ENCODE peak calls at places on chromosomes 11 and 22, in five cellular contexts. One of them, this sample, is unnamed.

GRCh38 chr11:35007277-35007676 is 90.9 kb downstream of the PDHX start:
- DNase-seq in fibroblast of lung: no peak
- DNase-seq in pancreas: no peak
- DNase-seq in mesenchymal stem cell: no peak
- DNase-seq in gastrocnemius medialis: no peak
- DNase-seq in this sample: no peak

GRCh38 chr11:117832511-117832910 is 8.0 kb upstream of the FXYD2 start:
- DNase-seq in fibroblast of lung: no peak
- DNase-seq in pancreas: no peak
- DNase-seq in mesenchymal stem cell: no peak
- DNase-seq in gastrocnemius medialis: no peak
- DNase-seq in this sample: no peak

GRCh38 chr11:133082851-133083488 is 449.3 kb downstream of the OPCML start:
- DNase-seq in fibroblast of lung: peak; percentile 45
- DNase-seq in pancreas: peak; percentile 45
- DNase-seq in mesenchymal stem cell: peak; percentile 31
- DNase-seq in gastrocnemius medialis: no peak
- DNase-seq in this sample: peak; percentile 31

GRCh38 chr11:9060700-9061111 is 30.7 kb downstream of the SCUBE2 start:
- DNase-seq in fibroblast of lung: no peak
- DNase-seq in pancreas: no peak
- DNase-seq in mesenchymal stem cell: no peak
- DNase-seq in gastrocnemius medialis: no peak
- DNase-seq in this sample: no peak

GRCh38 chr11:64538501-64538951 is 52.5 kb upstream of the SLC22A12 start:
- DNase-seq in fibroblast of lung: no peak
- DNase-seq in pancreas: no peak
- DNase-seq in mesenchymal stem cell: no peak
- DNase-seq in gastrocnemius medialis: no peak
- DNase-seq in this sample: no peak

GRCh38 chr11:117908959-117909610 is 20.1 kb downstream of the TMPRSS13 start:
- DNase-seq in fibroblast of lung: no peak
- DNase-seq in pancreas: no peak
- DNase-seq in mesenchymal stem cell: peak; percentile 25
- DNase-seq in gastrocnemius medialis: no peak
- DNase-seq in this sample: no peak

GRCh38 chr22:25942989-25943411 is 201.0 kb downstream of the MYO18B start:
- DNase-seq in fibroblast of lung: no peak
- DNase-seq in pancreas: peak; percentile 17
- DNase-seq in mesenchymal stem cell: no peak
- DNase-seq in gastrocnemius medialis: peak; percentile 76
- DNase-seq in this sample: no peak

GRCh38 chr11:4118107-4118506 is 23.5 kb downstream of the RRM1 start:
- DNase-seq in fibroblast of lung: peak; percentile 66
- DNase-seq in pancreas: no peak
- DNase-seq in mesenchymal stem cell: peak; percentile 21
- DNase-seq in gastrocnemius medialis: no peak
- DNase-seq in this sample: no peak

GRCh38 chr11:20474951-20475517 is 87.5 kb downstream of the PRMT3 start:
- DNase-seq in fibroblast of lung: no peak
- DNase-seq in pancreas: no peak
- DNase-seq in mesenchymal stem cell: no peak
- DNase-seq in gastrocnemius medialis: no peak
- DNase-seq in this sample: peak; percentile 18

GRCh38 chr11:69700278-69701140 is 3.3 kb downstream of the FGF19 start:
- DNase-seq in fibroblast of lung: peak; percentile 56
- DNase-seq in pancreas: peak; percentile 56
- DNase-seq in mesenchymal stem cell: peak; percentile 78
- DNase-seq in gastrocnemius medialis: no peak
- DNase-seq in this sample: no peak

GRCh38 chr22:35894937-35895708 is 133.5 kb downstream of the RBFOX2 start:
- DNase-seq in fibroblast of lung: peak; percentile 72
- DNase-seq in pancreas: no peak
- DNase-seq in mesenchymal stem cell: peak; percentile 85
- DNase-seq in gastrocnemius medialis: peak; percentile 60
- DNase-seq in this sample: peak; percentile 99

GRCh38 chr22:46866591-46866990 is 104.1 kb downstream of the TBC1D22A start:
- DNase-seq in fibroblast of lung: peak; percentile 95
- DNase-seq in pancreas: no peak
- DNase-seq in mesenchymal stem cell: peak; percentile 87
- DNase-seq in gastrocnemius medialis: no peak
- DNase-seq in this sample: peak; percentile 71

GRCh38 chr11:93542753-93543246 is 391 bp downstream of the SMCO4 start:
- DNase-seq in fibroblast of lung: no peak
- DNase-seq in pancreas: peak; percentile 37
- DNase-seq in mesenchymal stem cell: no peak
- DNase-seq in gastrocnemius medialis: no peak
- DNase-seq in this sample: no peak

GRCh38 chr22:47168900-47169800 is 406.7 kb downstream of the TBC1D22A start:
- DNase-seq in fibroblast of lung: peak; percentile 21
- DNase-seq in pancreas: peak; percentile 2
- DNase-seq in mesenchymal stem cell: peak; percentile 10
- DNase-seq in gastrocnemius medialis: no peak
- DNase-seq in this sample: no peak

GRCh38 chr11:9530020-9530628 is 43.3 kb upstream of the WEE1 start:
- DNase-seq in fibroblast of lung: no peak
- DNase-seq in pancreas: no peak
- DNase-seq in mesenchymal stem cell: no peak
- DNase-seq in gastrocnemius medialis: no peak
- DNase-seq in this sample: no peak

GRCh38 chr11:40688369-40688768 is 771.1 kb downstream of the LRRC4C start:
- DNase-seq in fibroblast of lung: no peak
- DNase-seq in pancreas: no peak
- DNase-seq in mesenchymal stem cell: no peak
- DNase-seq in gastrocnemius medialis: no peak
- DNase-seq in this sample: no peak

GRCh38 chr11:39374963-39375698 is 2084.3 kb downstream of the LRRC4C start:
- DNase-seq in fibroblast of lung: peak; percentile 3
- DNase-seq in pancreas: no peak
- DNase-seq in mesenchymal stem cell: peak; percentile 22
- DNase-seq in gastrocnemius medialis: no peak
- DNase-seq in this sample: peak; percentile 9

GRCh38 chr11:19595840-19596751 is 116.5 kb upstream of the NAV2 start:
- DNase-seq in fibroblast of lung: peak; percentile 85
- DNase-seq in pancreas: no peak
- DNase-seq in mesenchymal stem cell: peak; percentile 51
- DNase-seq in gastrocnemius medialis: peak; percentile 28
- DNase-seq in this sample: peak; percentile 75

GRCh38 chr22:44971651-44972362 is 38.0 kb downstream of the PHF21B start:
- DNase-seq in fibroblast of lung: no peak
- DNase-seq in pancreas: no peak
- DNase-seq in mesenchymal stem cell: no peak
- DNase-seq in gastrocnemius medialis: no peak
- DNase-seq in this sample: no peak

GRCh38 chr11:63608353-63609345 is 5.6 kb downstream of the PLAAT3 start:
- DNase-seq in fibroblast of lung: peak; percentile 91
- DNase-seq in pancreas: no peak
- DNase-seq in mesenchymal stem cell: no peak
- DNase-seq in gastrocnemius medialis: no peak
- DNase-seq in this sample: peak; percentile 72

GRCh38 chr22:45928726-45929359 is 48.1 kb downstream of the WNT7B start:
- DNase-seq in fibroblast of lung: no peak
- DNase-seq in pancreas: no peak
- DNase-seq in mesenchymal stem cell: no peak
- DNase-seq in gastrocnemius medialis: no peak
- DNase-seq in this sample: no peak

GRCh38 chr11:126547161-126547560 is 191.7 kb downstream of the ST3GAL4 start:
- DNase-seq in fibroblast of lung: peak; percentile 90
- DNase-seq in pancreas: no peak
- DNase-seq in mesenchymal stem cell: peak; percentile 53
- DNase-seq in gastrocnemius medialis: no peak
- DNase-seq in this sample: peak; percentile 40

GRCh38 chr11:33040127-33040861 is 922 bp downstream of the TCP11L1 start:
- DNase-seq in fibroblast of lung: peak; percentile 56
- DNase-seq in pancreas: no peak
- DNase-seq in mesenchymal stem cell: peak; percentile 38
- DNase-seq in gastrocnemius medialis: no peak
- DNase-seq in this sample: peak; percentile 72

GRCh38 chr11:120912504-120912903 is 111.4 kb upstream of the TBCEL start:
- DNase-seq in fibroblast of lung: peak; percentile 51
- DNase-seq in pancreas: no peak
- DNase-seq in mesenchymal stem cell: peak; percentile 33
- DNase-seq in gastrocnemius medialis: no peak
- DNase-seq in this sample: peak; percentile 21

GRCh38 chr11:120912915-120913314 is 111.0 kb upstream of the TBCEL start:
- DNase-seq in fibroblast of lung: no peak
- DNase-seq in pancreas: no peak
- DNase-seq in mesenchymal stem cell: no peak
- DNase-seq in gastrocnemius medialis: no peak
- DNase-seq in this sample: no peak

GRCh38 chr11:120911943-120912342 is 112.0 kb upstream of the TBCEL start:
- DNase-seq in fibroblast of lung: no peak
- DNase-seq in pancreas: no peak
- DNase-seq in mesenchymal stem cell: no peak
- DNase-seq in gastrocnemius medialis: no peak
- DNase-seq in this sample: no peak

GRCh38 chr11:120917536-120918239 is 106.2 kb upstream of the TBCEL start:
- DNase-seq in fibroblast of lung: no peak
- DNase-seq in pancreas: no peak
- DNase-seq in mesenchymal stem cell: no peak
- DNase-seq in gastrocnemius medialis: no peak
- DNase-seq in this sample: no peak

GRCh38 chr11:120914021-120914420 is 109.9 kb upstream of the TBCEL start:
- DNase-seq in fibroblast of lung: no peak
- DNase-seq in pancreas: no peak
- DNase-seq in mesenchymal stem cell: no peak
- DNase-seq in gastrocnemius medialis: no peak
- DNase-seq in this sample: no peak
- H3K4me1 ChIP-seq in fibroblast of lung: no peaks in the 10 kb centered on the region
- H3K4me1 ChIP-seq in pancreas: no peaks in the 10 kb centered on the region
- H3K4me1 ChIP-seq in mesenchymal stem cell: no peaks in the 10 kb centered on the region
- H3K4me1 ChIP-seq in gastrocnemius medialis: no peaks in the 10 kb centered on the region
- H3K4me1 ChIP-seq in this sample: no peaks in the 10 kb centered on the region

GRCh38 chr22:50169774-50170341 is 673 bp upstream of the PANX2 start:
- DNase-seq in fibroblast of lung: peak; percentile 9
- DNase-seq in pancreas: no peak
- DNase-seq in mesenchymal stem cell: no peak
- DNase-seq in gastrocnemius medialis: no peak
- DNase-seq in this sample: no peak
- H3K4me3 ChIP-seq in fibroblast of lung: no peak overlapping the region
- H3K4me3 ChIP-seq in pancreas: peak overlapping the region; percentile 43
- H3K4me3 ChIP-seq in mesenchymal stem cell: no peak overlapping the region
- H3K4me3 ChIP-seq in gastrocnemius medialis: peak overlapping the region; percentile 50
- H3K4me3 ChIP-seq in this sample: no peak overlapping the region

DNA sequence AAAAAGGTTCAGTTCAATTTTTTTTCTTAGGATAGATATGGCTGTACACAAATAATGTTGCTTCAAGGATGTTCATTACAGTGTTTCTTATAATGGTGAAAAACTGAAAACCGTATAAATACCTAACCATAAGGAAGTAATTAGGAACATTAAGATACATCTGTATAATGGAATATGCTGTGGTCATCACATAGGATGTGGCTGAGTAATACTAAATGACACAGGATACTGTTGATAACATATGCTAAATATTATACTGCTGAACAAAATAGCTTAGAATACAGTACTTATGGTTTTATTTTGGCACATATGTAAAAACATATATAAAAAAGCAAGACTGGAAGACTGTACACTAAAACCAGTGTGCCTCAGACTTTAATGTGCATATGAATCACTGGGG is 43.7 kb downstream of the FBXO7 start:
- DNase-seq in fibroblast of lung: no peak
- DNase-seq in pancreas: no peak
- DNase-seq in mesenchymal stem cell: no peak
- DNase-seq in gastrocnemius medialis: no peak
- DNase-seq in this sample: no peak
- H3K4me1 ChIP-seq in fibroblast of lung: no peaks in the 10 kb centered on the region
- H3K4me1 ChIP-seq in pancreas: no peaks in the 10 kb centered on the region
- H3K4me1 ChIP-seq in mesenchymal stem cell: no peaks in the 10 kb centered on the region
- H3K4me1 ChIP-seq in gastrocnemius medialis: no peaks in the 10 kb centered on the region
- H3K4me1 ChIP-seq in this sample: no peaks in the 10 kb centered on the region

DNA sequence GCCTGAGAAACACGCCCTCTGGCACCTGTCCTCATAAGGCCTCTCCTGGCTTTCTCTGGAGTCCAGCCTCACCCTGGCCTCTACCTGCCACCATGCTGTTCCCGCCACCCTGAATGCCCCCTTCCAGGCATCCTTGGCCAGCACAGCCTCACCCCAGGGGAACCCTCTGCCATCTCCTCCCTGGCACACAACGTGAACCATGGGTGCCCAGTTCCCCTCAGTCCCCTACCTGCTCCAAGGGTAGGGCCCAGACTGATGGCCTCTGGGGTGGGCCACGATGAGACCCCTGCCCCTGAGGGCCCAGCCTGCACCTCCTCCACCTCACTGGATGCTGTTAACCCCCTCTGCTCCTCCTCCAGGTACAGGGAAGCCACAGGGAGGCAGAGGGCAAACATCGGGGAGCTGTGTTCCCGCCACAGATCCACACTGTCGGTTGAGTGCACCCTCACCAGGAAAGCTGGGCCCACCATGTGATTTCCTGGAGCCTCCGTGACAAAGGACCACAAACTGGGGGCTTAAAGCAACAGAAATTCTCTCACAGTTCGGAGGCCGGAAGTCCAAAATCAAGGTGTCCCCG is 169.6 kb downstream of the BRD1 start:
- DNase-seq in fibroblast of lung: no peak
- DNase-seq in pancreas: no peak
- DNase-seq in mesenchymal stem cell: no peak
- DNase-seq in gastrocnemius medialis: no peak
- DNase-seq in this sample: no peak
- H3K4me3 ChIP-seq in fibroblast of lung: no peak overlapping the region
- H3K4me3 ChIP-seq in pancreas: no peak overlapping the region
- H3K4me3 ChIP-seq in mesenchymal stem cell: no peak overlapping the region
- H3K4me3 ChIP-seq in gastrocnemius medialis: peak overlapping the region; percentile 24
- H3K4me3 ChIP-seq in this sample: no peak overlapping the region

GRCh38 chr22:37162221-37163095 is 12.7 kb upstream of the IL2RB start:
- DNase-seq in fibroblast of lung: no peak
- DNase-seq in pancreas: no peak
- DNase-seq in mesenchymal stem cell: peak; percentile 29
- DNase-seq in gastrocnemius medialis: no peak
- DNase-seq in this sample: no peak

GRCh38 chr22:37165066-37165465 is 15.3 kb upstream of the IL2RB start:
- DNase-seq in fibroblast of lung: no peak
- DNase-seq in pancreas: no peak
- DNase-seq in mesenchymal stem cell: no peak
- DNase-seq in gastrocnemius medialis: no peak
- DNase-seq in this sample: no peak

GRCh38 chr22:37164535-37164887 is 14.8 kb upstream of the IL2RB start:
- DNase-seq in fibroblast of lung: no peak
- DNase-seq in pancreas: no peak
- DNase-seq in mesenchymal stem cell: no peak
- DNase-seq in gastrocnemius medialis: no peak
- DNase-seq in this sample: no peak

GRCh38 chr22:37163096-37163489 is 13.4 kb upstream of the IL2RB start:
- DNase-seq in fibroblast of lung: no peak
- DNase-seq in pancreas: no peak
- DNase-seq in mesenchymal stem cell: no peak
- DNase-seq in gastrocnemius medialis: no peak
- DNase-seq in this sample: no peak

GRCh38 chr22:37163618-37164534 is 14.2 kb upstream of the IL2RB start:
- DNase-seq in fibroblast of lung: no peak
- DNase-seq in pancreas: no peak
- DNase-seq in mesenchymal stem cell: no peak
- DNase-seq in gastrocnemius medialis: no peak
- DNase-seq in this sample: no peak
- H3K4me1 ChIP-seq in fibroblast of lung: no peaks in the 10 kb centered on the region
- H3K4me1 ChIP-seq in pancreas: no peaks in the 10 kb centered on the region
- H3K4me1 ChIP-seq in mesenchymal stem cell: peaks cover 10% of the 10 kb centered on the region
- H3K4me1 ChIP-seq in gastrocnemius medialis: peaks cover 8% of the 10 kb centered on the region
- H3K4me1 ChIP-seq in this sample: peaks cover 2% of the 10 kb centered on the region

GRCh38 chr11:66465371-66466224 is 1.1 kb upstream of the PELI3 start:
- DNase-seq in fibroblast of lung: no peak
- DNase-seq in pancreas: no peak
- DNase-seq in mesenchymal stem cell: no peak
- DNase-seq in gastrocnemius medialis: no peak
- DNase-seq in this sample: no peak
- H3K4me3 ChIP-seq in fibroblast of lung: peak overlapping the region; percentile 58
- H3K4me3 ChIP-seq in pancreas: peak overlapping the region; percentile 66
- H3K4me3 ChIP-seq in mesenchymal stem cell: peak overlapping the region; percentile 89
- H3K4me3 ChIP-seq in gastrocnemius medialis: peak overlapping the region; percentile 73
- H3K4me3 ChIP-seq in this sample: no peak overlapping the region

GRCh38 chr11:114167355-114168085 is 108.0 kb downstream of the ZBTB16 start:
- DNase-seq in fibroblast of lung: no peak
- DNase-seq in pancreas: no peak
- DNase-seq in mesenchymal stem cell: no peak
- DNase-seq in gastrocnemius medialis: peak; percentile 38
- DNase-seq in this sample: no peak
- H3K4me1 ChIP-seq in fibroblast of lung: peaks cover 7% of the 10 kb centered on the region
- H3K4me1 ChIP-seq in pancreas: peaks cover 92% of the 10 kb centered on the region
- H3K4me1 ChIP-seq in mesenchymal stem cell: peaks cover 13% of the 10 kb centered on the region
- H3K4me1 ChIP-seq in gastrocnemius medialis: peaks cover 89% of the 10 kb centered on the region
- H3K4me1 ChIP-seq in this sample: peaks cover 31% of the 10 kb centered on the region